ENCODE peak calls at places on chromosomes 13 and 19, in four cellular contexts. One of them, this sample, is unnamed.

GRCh38 chr13:35994131-35994966 is 136.8 kb downstream of the DCLK1 start:
- DNase-seq in H1: no peak
- DNase-seq in PC-3: peak
- DNase-seq in neuronal stem cell: no peak
- DNase-seq in this sample: peak

GRCh38 chr19:21921691-21922180 is 85.8 kb upstream of the ZNF43 start:
- DNase-seq in H1: no peak
- DNase-seq in PC-3: no peak
- DNase-seq in neuronal stem cell: no peak
- DNase-seq in this sample: no peak

GRCh38 chr13:60012503-60012902 is 151.2 kb downstream of the DIAPH3 start:
- DNase-seq in H1: no peak
- DNase-seq in PC-3: peak
- DNase-seq in neuronal stem cell: no peak
- DNase-seq in this sample: no peak

GRCh38 chr13:24682353-24682752 is 2.1 kb downstream of the ATP12A start:
- DNase-seq in H1: no peak
- DNase-seq in PC-3: no peak
- DNase-seq in neuronal stem cell: no peak
- DNase-seq in this sample: no peak

GRCh38 chr19:55605637-55606470 is at the start of gene ZNF865:
- DNase-seq in H1: peak
- DNase-seq in PC-3: peak
- DNase-seq in neuronal stem cell: no peak
- DNase-seq in this sample: peak

GRCh38 chr19:55597493-55597892 is 1.8 kb downstream of the FIZ1 start:
- DNase-seq in H1: no peak
- DNase-seq in PC-3: no peak
- DNase-seq in neuronal stem cell: no peak
- DNase-seq in this sample: no peak

GRCh38 chr13:51674276-51674675 is 90.0 kb downstream of the WDFY2 start:
- DNase-seq in H1: no peak
- DNase-seq in PC-3: peak
- DNase-seq in neuronal stem cell: no peak
- DNase-seq in this sample: no peak

GRCh38 chr13:20994441-20994821 is 67.0 kb downstream of the LATS2 start:
- DNase-seq in H1: no peak
- DNase-seq in PC-3: no peak
- DNase-seq in neuronal stem cell: no peak
- DNase-seq in this sample: no peak

GRCh38 chr13:43934273-43934672 is 54.6 kb downstream of the LACC1 start:
- DNase-seq in H1: no peak
- DNase-seq in PC-3: peak
- DNase-seq in neuronal stem cell: no peak
- DNase-seq in this sample: peak

GRCh38 chr13:112603641-112604220 is 15.8 kb upstream of the TUBGCP3 start:
- DNase-seq in H1: no peak
- DNase-seq in PC-3: peak
- DNase-seq in neuronal stem cell: no peak
- DNase-seq in this sample: peak

GRCh38 chr13:106534844-106535551 is 464 bp downstream of the EFNB2 start:
- DNase-seq in H1: peak
- DNase-seq in PC-3: peak
- DNase-seq in neuronal stem cell: no peak
- DNase-seq in this sample: peak

GRCh38 chr19:14449321-14449720 is 16.2 kb downstream of the PKN1 start:
- DNase-seq in H1: no peak
- DNase-seq in PC-3: peak
- DNase-seq in neuronal stem cell: no peak
- DNase-seq in this sample: no peak

GRCh38 chr19:12703056-12703455 is 6.6 kb upstream of the FBXW9 start:
- DNase-seq in H1: peak
- DNase-seq in PC-3: peak
- DNase-seq in neuronal stem cell: peak
- DNase-seq in this sample: peak

GRCh38 chr13:80256352-80256932 is 84.5 kb downstream of the SPRY2 start:
- DNase-seq in H1: no peak
- DNase-seq in PC-3: no peak
- DNase-seq in neuronal stem cell: no peak
- DNase-seq in this sample: no peak

GRCh38 chr13:102495663-102496062 is 93.8 kb upstream of the FGF14 start:
- DNase-seq in H1: no peak
- DNase-seq in PC-3: no peak
- DNase-seq in neuronal stem cell: no peak
- DNase-seq in this sample: no peak

GRCh38 chr13:71979616-71980015 is 112.6 kb upstream of the DACH1 start:
- DNase-seq in H1: peak
- DNase-seq in PC-3: peak
- DNase-seq in neuronal stem cell: no peak
- DNase-seq in this sample: no peak

GRCh38 chr19:1168877-1169791 is 4.9 kb downstream of the SBNO2 start:
- DNase-seq in H1: no peak
- DNase-seq in PC-3: peak
- DNase-seq in neuronal stem cell: no peak
- DNase-seq in this sample: peak

GRCh38 chr13:74133657-74134201 is 475 bp downstream of the KLF12 start:
- DNase-seq in H1: peak
- DNase-seq in PC-3: peak
- DNase-seq in neuronal stem cell: peak
- DNase-seq in this sample: peak

GRCh38 chr19:15666883-15667282 is 6.0 kb upstream of the CYP4F12 start:
- DNase-seq in H1: no peak
- DNase-seq in PC-3: no peak
- DNase-seq in neuronal stem cell: no peak
- DNase-seq in this sample: no peak

GRCh38 chr19:23437901-23438300 is 42.6 kb upstream of the ZNF91 start:
- DNase-seq in H1: no peak
- DNase-seq in PC-3: no peak
- DNase-seq in neuronal stem cell: no peak
- DNase-seq in this sample: no peak

GRCh38 chr19:58538257-58539168 is 5.4 kb upstream of the TRIM28 start:
- DNase-seq in H1: peak
- DNase-seq in PC-3: no peak
- DNase-seq in neuronal stem cell: peak
- DNase-seq in this sample: no peak

GRCh38 chr13:20828540-20829364 is 55.0 kb upstream of the EEF1AKMT1 start:
- DNase-seq in H1: no peak
- DNase-seq in PC-3: peak
- DNase-seq in neuronal stem cell: peak
- DNase-seq in this sample: no peak

GRCh38 chr19:17281391-17282304 is at the start of gene ANKLE1:
- DNase-seq in H1: peak
- DNase-seq in PC-3: no peak
- DNase-seq in neuronal stem cell: no peak
- DNase-seq in this sample: no peak

GRCh38 chr19:48795855-48796142 is 15.0 kb downstream of the BCAT2 start:
- DNase-seq in H1: no peak
- DNase-seq in PC-3: no peak
- DNase-seq in neuronal stem cell: no peak
- DNase-seq in this sample: no peak

GRCh38 chr19:17211547-17212446 is 3.4 kb upstream of the USE1 start:
- DNase-seq in H1: no peak
- DNase-seq in PC-3: no peak
- DNase-seq in neuronal stem cell: no peak
- DNase-seq in this sample: no peak

GRCh38 chr19:16326401-16327130 is 1.9 kb downstream of the KLF2 start:
- DNase-seq in H1: peak
- DNase-seq in PC-3: no peak
- DNase-seq in neuronal stem cell: no peak
- DNase-seq in this sample: no peak

GRCh38 chr13:60143775-60144174 is 20.0 kb downstream of the DIAPH3 start:
- DNase-seq in H1: no peak
- DNase-seq in PC-3: peak
- DNase-seq in neuronal stem cell: no peak
- DNase-seq in this sample: no peak

GRCh38 chr13:26037302-26037701 is 14.5 kb downstream of the SHISA2 start:
- DNase-seq in H1: peak
- DNase-seq in PC-3: peak
- DNase-seq in neuronal stem cell: peak
- DNase-seq in this sample: no peak

GRCh38 chr13:41694902-41695301 is 237.6 kb downstream of the RGCC start:
- DNase-seq in H1: no peak
- DNase-seq in PC-3: peak
- DNase-seq in neuronal stem cell: no peak
- DNase-seq in this sample: peak

GRCh38 chr13:94479559-94480095 is at the start of gene DCT:
- DNase-seq in H1: no peak
- DNase-seq in PC-3: no peak
- DNase-seq in neuronal stem cell: peak
- DNase-seq in this sample: no peak

GRCh38 chr19:1855040-1855827 is 7.0 kb upstream of the REXO1 start:
- DNase-seq in H1: peak
- DNase-seq in PC-3: peak
- DNase-seq in neuronal stem cell: peak
- DNase-seq in this sample: peak

GRCh38 chr13:59531571-59532091 is 632.1 kb downstream of the DIAPH3 start:
- DNase-seq in H1: peak
- DNase-seq in PC-3: peak
- DNase-seq in neuronal stem cell: no peak
- DNase-seq in this sample: peak

GRCh38 chr13:102839462-102839861 is 6.4 kb upstream of the ERCC5 start:
- DNase-seq in H1: no peak
- DNase-seq in PC-3: no peak
- DNase-seq in neuronal stem cell: no peak
- DNase-seq in this sample: peak

GRCh38 chr19:2289714-2290435 is 7.9 kb upstream of the PEAK3 start:
- DNase-seq in H1: no peak
- DNase-seq in PC-3: no peak
- DNase-seq in neuronal stem cell: no peak
- DNase-seq in this sample: no peak

GRCh38 chr13:48686810-48687209 is 33.1 kb downstream of the CYSLTR2 start:
- DNase-seq in H1: no peak
- DNase-seq in PC-3: no peak
- DNase-seq in neuronal stem cell: no peak
- DNase-seq in this sample: no peak

GRCh38 chr19:46834121-46834520 is 16.5 kb downstream of the AP2S1 start:
- DNase-seq in H1: no peak
- DNase-seq in PC-3: no peak
- DNase-seq in neuronal stem cell: no peak
- DNase-seq in this sample: no peak

GRCh38 chr13:52845766-52846566 is 2.5 kb downstream of the PCDH8 start:
- DNase-seq in H1: peak
- DNase-seq in PC-3: no peak
- DNase-seq in neuronal stem cell: peak
- DNase-seq in this sample: no peak
- H3K4me2 ChIP-seq in H1: peak
- H3K4me2 ChIP-seq in PC-3: no peak
- H3K4me2 ChIP-seq in neuronal stem cell: peak
- H3K4me2 ChIP-seq in this sample: peak

GRCh38 chr19:35868823-35869326 is 501 bp downstream of the APLP1 start:
- DNase-seq in H1: no peak
- DNase-seq in PC-3: no peak
- DNase-seq in neuronal stem cell: no peak
- DNase-seq in this sample: no peak
- H2AFZ ChIP-seq in H1: no peak
- H2AFZ ChIP-seq in PC-3: peak
- H2AFZ ChIP-seq in neuronal stem cell: peak
- H2AFZ ChIP-seq in this sample: peak

GRCh38 chr19:45439190-45439568 is 15.5 kb upstream of the ERCC1 start:
- DNase-seq in H1: no peak
- DNase-seq in PC-3: no peak
- DNase-seq in neuronal stem cell: no peak
- DNase-seq in this sample: no peak
- H3K9ac ChIP-seq in H1: no peak
- H3K9ac ChIP-seq in PC-3: peak
- H3K9ac ChIP-seq in neuronal stem cell: no peak
- H3K9ac ChIP-seq in this sample: peak

GRCh38 chr19:19613456-19613855 is 5.0 kb downstream of the PBX4 start:
- DNase-seq in H1: no peak
- DNase-seq in PC-3: peak
- DNase-seq in neuronal stem cell: no peak
- DNase-seq in this sample: no peak
- H3K4me2 ChIP-seq in H1: no peak
- H3K4me2 ChIP-seq in PC-3: peak
- H3K4me2 ChIP-seq in neuronal stem cell: no peak
- H3K4me2 ChIP-seq in this sample: no peak

DNA sequence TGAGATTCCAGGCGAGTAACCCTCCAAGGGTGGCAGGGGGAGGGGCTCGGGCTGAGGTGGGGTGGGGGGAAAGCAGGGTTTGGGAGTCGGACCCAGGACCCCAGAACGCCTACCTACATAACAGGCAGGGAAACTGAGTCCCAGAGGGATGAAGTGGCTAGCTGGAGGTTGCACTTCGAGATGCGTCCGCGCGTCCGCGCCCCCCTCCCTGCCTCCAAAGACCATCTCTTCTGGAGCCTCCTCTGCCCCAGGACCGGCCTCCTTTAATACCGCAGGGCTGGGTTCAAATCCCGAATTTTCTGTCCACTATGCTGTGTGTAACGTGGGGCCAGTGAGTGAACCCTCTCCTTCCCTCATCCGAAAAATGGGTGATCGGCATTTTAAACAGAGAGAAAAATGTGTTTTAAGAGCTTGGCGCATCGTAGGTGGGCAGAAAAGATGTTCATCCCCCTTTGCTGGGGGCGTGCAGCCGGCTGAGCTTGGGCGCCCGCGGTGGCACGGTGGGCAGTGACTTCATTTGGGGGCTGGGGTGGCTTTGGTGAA is 13.8 kb downstream of the TJP3 start:
- DNase-seq in H1: no peak
- DNase-seq in PC-3: no peak
- DNase-seq in neuronal stem cell: no peak
- DNase-seq in this sample: no peak
- H2AFZ ChIP-seq in H1: no peak
- H2AFZ ChIP-seq in PC-3: peak
- H2AFZ ChIP-seq in neuronal stem cell: peak
- H2AFZ ChIP-seq in this sample: no peak

GRCh38 chr19:38697197-38697596 is 47.1 kb downstream of the CAPN12 start:
- DNase-seq in H1: no peak
- DNase-seq in PC-3: no peak
- DNase-seq in neuronal stem cell: no peak
- DNase-seq in this sample: no peak

GRCh38 chr19:38695319-38695683 is 47.9 kb downstream of the ACTN4 start:
- DNase-seq in H1: no peak
- DNase-seq in PC-3: no peak
- DNase-seq in neuronal stem cell: no peak
- DNase-seq in this sample: no peak

GRCh38 chr19:38697641-38698071 is 46.6 kb downstream of the CAPN12 start:
- DNase-seq in H1: no peak
- DNase-seq in PC-3: no peak
- DNase-seq in neuronal stem cell: no peak
- DNase-seq in this sample: no peak

GRCh38 chr19:38696733-38697055 is 47.6 kb downstream of the CAPN12 start:
- DNase-seq in H1: no peak
- DNase-seq in PC-3: no peak
- DNase-seq in neuronal stem cell: no peak
- DNase-seq in this sample: no peak

GRCh38 chr19:38695832-38696732 is 48.2 kb downstream of the CAPN12 start:
- DNase-seq in H1: no peak
- DNase-seq in PC-3: no peak
- DNase-seq in neuronal stem cell: no peak
- DNase-seq in this sample: no peak
- H3K9ac ChIP-seq in H1: no peak
- H3K9ac ChIP-seq in PC-3: peak
- H3K9ac ChIP-seq in neuronal stem cell: no peak
- H3K9ac ChIP-seq in this sample: no peak